ENCODE peak calls at places on chromosomes 16 and 17, in eight cellular contexts. J is PC-3, T is natural killer cell, Z is mammary epithelial cell, B is GM23338, V is OCI-LY7, M is astrocyte of the spinal cord, W is lower leg skin. E is an unnamed sample.

GRCh38 chr17:48240562-48241130 is 133.1 kb downstream of the SNX11 start:
- DNase-seq in J (peak), T (no peak), Z (peak), B (no peak), V (no peak), M (peak), W (no peak), E (no peak)

GRCh38 chr17:57551321-57552079 is 193.6 kb downstream of the CCDC182 start:
- DNase-seq in J (no peak), T (no peak), Z (no peak), B (no peak), V (peak), M (no peak), W (no peak), E (no peak)

GRCh38 chr17:74417178-74418045 is 14.5 kb upstream of the GPRC5C start:
- DNase-seq in J (peak), T (no peak), Z (peak), B (no peak), V (peak), M (no peak), W (no peak), E (peak)

GRCh38 chr17:30248786-30249185 is 13.3 kb upstream of the SLC6A4 start:
- DNase-seq in J (no peak), T (no peak), Z (no peak), B (no peak), V (no peak), M (no peak), W (no peak), E (no peak)

GRCh38 chr16:29760567-29761279 is 14.9 kb upstream of the C16orf54 start:
- DNase-seq in J (no peak), T (no peak), Z (no peak), B (no peak), V (no peak), M (no peak), W (no peak), E (no peak)

GRCh38 chr17:56771563-56771962 is 62.2 kb downstream of the C17orf67 start:
- DNase-seq in J (no peak), T (no peak), Z (no peak), B (no peak), V (no peak), M (no peak), W (peak), E (no peak)

GRCh38 chr17:50318551-50319310 is 27.2 kb upstream of the XYLT2 start:
- DNase-seq in J (no peak), T (no peak), Z (peak), B (no peak), V (no peak), M (no peak), W (no peak), E (no peak)

GRCh38 chr17:21397341-21398050 is 21.3 kb downstream of the KCNJ12 start:
- DNase-seq in J (no peak), T (no peak), Z (no peak), B (no peak), V (no peak), M (peak), W (no peak), E (no peak)

GRCh38 chr16:85570735-85571562 is 42.2 kb upstream of the GSE1 start:
- DNase-seq in J (peak), T (peak), Z (no peak), B (no peak), V (peak), M (no peak), W (no peak), E (no peak)

GRCh38 chr16:87284183-87284582 is 33.0 kb downstream of the C16orf95 start:
- DNase-seq in J (no peak), T (no peak), Z (no peak), B (no peak), V (no peak), M (no peak), W (no peak), E (no peak)

GRCh38 chr17:43171761-43172487 is 910 bp downstream of the NBR1 start:
- DNase-seq in J (peak), T (no peak), Z (peak), B (peak), V (peak), M (peak), W (no peak), E (peak)

GRCh38 chr17:47879028-47879585 is 16.9 kb upstream of the SP2 start:
- DNase-seq in J (no peak), T (no peak), Z (peak), B (no peak), V (no peak), M (peak), W (no peak), E (no peak)

GRCh38 chr17:76585048-76585648 is 512 bp downstream of the ST6GALNAC2 start:
- DNase-seq in J (no peak), T (no peak), Z (peak), B (peak), V (no peak), M (no peak), W (no peak), E (peak)

GRCh38 chr17:32275060-32276042 is 9.7 kb downstream of the RHBDL3 start:
- DNase-seq in J (peak), T (no peak), Z (peak), B (peak), V (no peak), M (peak), W (no peak), E (peak)

GRCh38 chr17:68398731-68399637 is 58.3 kb downstream of the WIPI1 start:
- DNase-seq in J (peak), T (peak), Z (peak), B (peak), V (peak), M (peak), W (peak), E (peak)

GRCh38 chr17:44840936-44841335 is 6.7 kb upstream of the HIGD1B start:
- DNase-seq in J (no peak), T (no peak), Z (no peak), B (no peak), V (no peak), M (no peak), W (no peak), E (no peak)

GRCh38 chr16:67166035-67166882 is 1.7 kb downstream of the HSF4 start:
- DNase-seq in J (no peak), T (no peak), Z (no peak), B (no peak), V (no peak), M (no peak), W (peak), E (no peak)

GRCh38 chr17:59815965-59816364 is 76.8 kb downstream of the TUBD1 start:
- DNase-seq in J (no peak), T (no peak), Z (no peak), B (no peak), V (no peak), M (no peak), W (no peak), E (peak)
- TF ChIP-seq CTCF in J (no peak), T (no peak), Z (no peak), B (no peak), V (no peak), M (no peak), W (no peak), E (no peak)

GRCh38 chr16:4538386-4539235 is at the start of gene CDIP1:
- DNase-seq in J (peak), T (peak), Z (peak), B (peak), V (peak), M (peak), W (peak), E (peak)
- TF ChIP-seq CTCF in J (no peak), T (no peak), Z (peak), B (no peak), V (no peak), M (no peak), W (no peak), E (no peak)

GRCh38 chr17:79840204-79840988 is 1.2 kb upstream of the CBX4 start:
- DNase-seq in J (no peak), T (peak), Z (no peak), B (peak), V (no peak), M (peak), W (peak), E (peak)
- TF ChIP-seq CTCF in J (peak), T (peak), Z (no peak), B (no peak), V (no peak), M (peak), W (no peak), E (peak)

GRCh38 chr17:80955673-80956306 is 35.9 kb upstream of the CHMP6 start:
- DNase-seq in J (no peak), T (no peak), Z (no peak), B (no peak), V (no peak), M (no peak), W (peak), E (no peak)
- TF ChIP-seq CTCF in J (no peak), T (no peak), Z (no peak), B (no peak), V (peak), M (no peak), W (no peak), E (no peak)

GRCh38 chr16:11277607-11278337 is 1.5 kb upstream of the PRM2 start:
- DNase-seq in J (no peak), T (no peak), Z (no peak), B (no peak), V (no peak), M (no peak), W (no peak), E (no peak)
- TF ChIP-seq CTCF in J (no peak), T (no peak), Z (no peak), B (no peak), V (no peak), M (no peak), W (no peak), E (no peak)

E was measured in MCF 10A.